ENCODE peak calls at places on chromosome 2, in four cellular contexts. U is HEK293T, J is T-cell, G is thoracic aorta. N is an unnamed sample.

GRCh38 chr2:103656558-103656957 is 894.7 kb downstream of the TMEM182 start:
- DNase-seq in U (no peak), J (no peak), G (no peak), N (no peak)

GRCh38 chr2:861655-862355 is 88.8 kb upstream of the SNTG2 start:
- DNase-seq in U (no peak), J (no peak), G (no peak), N (no peak)

GRCh38 chr2:12708508-12709206 is 8.1 kb upstream of the TRIB2 start:
- DNase-seq in U (no peak), J (no peak), G (no peak), N (no peak)

GRCh38 chr2:42252464-42252863 is 83.3 kb downstream of the EML4 start:
- DNase-seq in U (no peak), J (no peak), G (no peak), N (no peak)

GRCh38 chr2:197628043-197628500 is 47.3 kb downstream of the RFTN2 start:
- DNase-seq in U (no peak), J (no peak), G (no peak), N (no peak)

GRCh38 chr2:144836635-144837350 is 316.9 kb upstream of the ZEB2 start:
- DNase-seq in U (no peak), J (no peak), G (no peak), N (no peak)

GRCh38 chr2:235171511-235172130 is 219.8 kb downstream of the SH3BP4 start:
- DNase-seq in U (no peak), J (no peak), G (no peak), N (no peak)

GRCh38 chr2:2940702-2941655 is 436.6 kb downstream of the EIPR1 start:
- DNase-seq in U (no peak), J (no peak), G (no peak), N (no peak)

GRCh38 chr2:20226152-20226545 is 1.2 kb upstream of the SDC1 start:
- DNase-seq in U (no peak), J (no peak), G (no peak), N (no peak)

GRCh38 chr2:236257575-236257974 is 6.6 kb downstream of the ASB18 start:
- DNase-seq in U (no peak), J (no peak), G (no peak), N (no peak)

GRCh38 chr2:118310878-118311442 is 222.7 kb downstream of the INSIG2 start:
- DNase-seq in U (no peak), J (no peak), G (no peak), N (no peak)

GRCh38 chr2:28276076-28276618 is 116.5 kb upstream of the FOSL2 start:
- DNase-seq in U (no peak), J (no peak), G (no peak), N (no peak)

N was measured in central memory CD4-positive, alpha-beta T cell.